ENCODE peak calls at places on chromosome 1, in six cellular contexts. L is iPS-NIHi11, S is cardiac fibroblast, P is left cardiac atrium, N is pancreas, U is SK-N-SH. X is an unnamed sample.
A peak's percentile ranks its signal among the peaks of the same experiment; 100 is the strongest.

GRCh38 chr1:167784876-167785550 is 63.2 kb downstream of the MPZL1 start:
- DNase-seq in L (no peak), S (peak; percentile 30), P (no peak), N (no peak), U (no peak), X (no peak)

GRCh38 chr1:9326596-9326995 is 33.9 kb downstream of the SPSB1 start:
- DNase-seq in L (no peak), S (peak; percentile 43), P (no peak), N (peak; percentile 18), U (no peak), X (no peak)

GRCh38 chr1:226085675-226086074 is 23.2 kb downstream of the H3-3A start:
- DNase-seq in L (no peak), S (no peak), P (no peak), N (peak; percentile 12), U (no peak), X (no peak)

GRCh38 chr1:199246716-199247115 is 607.9 kb downstream of the PTPRC start:
- DNase-seq in L (no peak), S (no peak), P (no peak), N (no peak), U (peak; percentile 8), X (no peak)

GRCh38 chr1:222911866-222912265 is 97.0 kb downstream of the DISP1 start:
- DNase-seq in L (no peak), S (peak; percentile 63), P (no peak), N (no peak), U (no peak), X (no peak)

GRCh38 chr1:41641941-41642527 is 157.6 kb upstream of the EDN2 start:
- DNase-seq in L (no peak), S (no peak), P (no peak), N (no peak), U (no peak), X (no peak)

GRCh38 chr1:69947837-69948236 is 257.5 kb downstream of the LRRC40 start:
- DNase-seq in L (no peak), S (peak; percentile 61), P (no peak), N (no peak), U (no peak), X (no peak)

GRCh38 chr1:7186382-7187120 is 401.3 kb downstream of the CAMTA1 start:
- DNase-seq in L (no peak), S (no peak), P (no peak), N (no peak), U (no peak), X (no peak)

GRCh38 chr1:61993331-61993961 is 201.2 kb upstream of the L1TD1 start:
- DNase-seq in L (no peak), S (peak; percentile 27), P (no peak), N (no peak), U (no peak), X (no peak)

GRCh38 chr1:213982814-213983588 is 4.8 kb upstream of the PROX1 start:
- DNase-seq in L (peak; percentile 64), S (no peak), P (peak; percentile 57), N (peak; percentile 87), U (peak; percentile 92), X (peak; percentile 61)

GRCh38 chr1:192550922-192551534 is 24.5 kb upstream of the RGS1 start:
- DNase-seq in L (no peak), S (peak; percentile 79), P (no peak), N (no peak), U (no peak), X (no peak)

GRCh38 chr1:178941261-178941689 is 70.4 kb upstream of the ANGPTL1 start:
- DNase-seq in L (no peak), S (no peak), P (no peak), N (no peak), U (no peak), X (no peak)

GRCh38 chr1:248047008-248047407 is 372 bp downstream of the OR2L3 start:
- DNase-seq in L (no peak), S (no peak), P (no peak), N (no peak), U (no peak), X (no peak)

GRCh38 chr1:28031173-28031572 is 57.2 kb downstream of the EYA3 start:
- DNase-seq in L (no peak), S (peak; percentile 27), P (no peak), N (no peak), U (no peak), X (no peak)

GRCh38 chr1:85607126-85607912 is 26.8 kb downstream of the CCN1 start:
- DNase-seq in L (peak; percentile 91), S (peak; percentile 100), P (no peak), N (no peak), U (no peak), X (no peak)

GRCh38 chr1:95407864-95408291 is 173.9 kb downstream of the RWDD3 start:
- DNase-seq in L (peak; percentile 46), S (no peak), P (no peak), N (no peak), U (no peak), X (peak; percentile 19)

GRCh38 chr1:181801617-181802016 is 259.9 kb downstream of the ZNF648 start:
- DNase-seq in L (no peak), S (no peak), P (no peak), N (no peak), U (no peak), X (no peak)

GRCh38 chr1:47507921-47508894 is 70.4 kb downstream of the FOXD2 start:
- DNase-seq in L (peak; percentile 62), S (no peak), P (peak; percentile 40), N (peak; percentile 75), U (peak; percentile 80), X (peak; percentile 35)

GRCh38 chr1:97042551-97042950 is 321.0 kb downstream of the PTBP2 start:
- DNase-seq in L (no peak), S (peak; percentile 40), P (no peak), N (no peak), U (no peak), X (no peak)

GRCh38 chr1:161973924-161974845 is 49.5 kb downstream of the OLFML2B start:
- DNase-seq in L (no peak), S (no peak), P (peak; percentile 51), N (no peak), U (no peak), X (no peak)

GRCh38 chr1:107139833-107140702 is 771 bp upstream of the NTNG1 start:
- DNase-seq in L (peak; percentile 39), S (peak; percentile 9), P (peak; percentile 21), N (peak; percentile 54), U (peak; percentile 65), X (peak; percentile 34)

GRCh38 chr1:66276229-66276628 is 257.7 kb upstream of the SGIP1 start:
- DNase-seq in L (no peak), S (no peak), P (no peak), N (no peak), U (no peak), X (no peak)

GRCh38 chr1:185926562-185926961 is 192.4 kb downstream of the HMCN1 start:
- DNase-seq in L (no peak), S (peak; percentile 41), P (no peak), N (no peak), U (no peak), X (no peak)

GRCh38 chr1:156898151-156898550 is 4.6 kb downstream of the PEAR1 start:
- DNase-seq in L (no peak), S (peak; percentile 78), P (peak; percentile 75), N (peak; percentile 44), U (peak; percentile 75), X (peak; percentile 76)

GRCh38 chr1:181251001-181251712 is 162.7 kb downstream of the IER5 start:
- DNase-seq in L (no peak), S (peak; percentile 66), P (no peak), N (no peak), U (no peak), X (no peak)

GRCh38 chr1:24930703-24931480 is 816 bp upstream of the RUNX3 start:
- DNase-seq in L (no peak), S (peak; percentile 17), P (no peak), N (no peak), U (peak; percentile 58), X (no peak)

GRCh38 chr1:68149110-68149798 is 83.1 kb downstream of the WLS start:
- DNase-seq in L (no peak), S (no peak), P (no peak), N (no peak), U (no peak), X (no peak)

GRCh38 chr1:206725053-206725963 is 40.6 kb downstream of the MAPKAPK2 start:
- DNase-seq in L (peak; percentile 70), S (peak; percentile 70), P (no peak), N (no peak), U (peak; percentile 67), X (peak; percentile 74)

GRCh38 chr1:204409111-204409510 is 2.5 kb downstream of the PPP1R15B start:
- DNase-seq in L (no peak), S (peak; percentile 19), P (no peak), N (no peak), U (no peak), X (no peak)

GRCh38 chr1:215458084-215458483 is 109.0 kb upstream of the KCTD3 start:
- DNase-seq in L (no peak), S (no peak), P (no peak), N (no peak), U (no peak), X (no peak)

GRCh38 chr1:20216574-20216973 is 30.3 kb upstream of the PLA2G2C start:
- DNase-seq in L (no peak), S (peak; percentile 39), P (no peak), N (no peak), U (peak; percentile 39), X (no peak)

GRCh38 chr1:178923512-178923911 is 52.6 kb upstream of the ANGPTL1 start:
- DNase-seq in L (no peak), S (no peak), P (no peak), N (no peak), U (no peak), X (no peak)

GRCh38 chr1:31799196-31799894 is 16.5 kb downstream of the SPOCD1 start:
- DNase-seq in L (no peak), S (no peak), P (no peak), N (no peak), U (no peak), X (no peak)

X was measured in BE2C.